ENCODE peak calls at places on chromosomes 2 and 18, in five cellular contexts. E is naive thymus-derived CD4-positive, alpha-beta T cell; C is AG10803; Y is cardiac muscle cell; G is AG04450. B is an unnamed sample.

GRCh38 chr2:224442092-224442999 is 40.4 kb upstream of the FAM124B start:
- DNase-seq in G (no peak), C (peak; percentile 8), E (no peak), Y (no peak), B (no peak)

GRCh38 chr18:43888601-43889000 is 611.3 kb upstream of the SYT4 start:
- DNase-seq in G (no peak), E (no peak), Y (no peak), C (no peak), B (no peak)

GRCh38 chr2:125386074-125386473 is 1269.9 kb upstream of the GYPC start:
- DNase-seq in E (no peak), Y (no peak), G (no peak), C (no peak), B (no peak)

GRCh38 chr2:180696005-180696404 is 284.4 kb upstream of the UBE2E3 start:
- DNase-seq in E (no peak), C (no peak), Y (no peak), G (no peak), B (no peak)

GRCh38 chr2:235492850-235493344 is 946 bp upstream of the AGAP1 start:
- DNase-seq in G (no peak), Y (no peak), C (peak; percentile 22), E (no peak), B (no peak)

GRCh38 chr18:57925706-57926105 is 118.3 kb upstream of the NEDD4L start:
- DNase-seq in Y (no peak), E (no peak), G (peak; percentile 24), C (peak; percentile 45), B (no peak)

GRCh38 chr2:24175631-24176030 is 778 bp downstream of the FAM228A start:
- DNase-seq in E (no peak), C (peak; percentile 18), Y (no peak), G (no peak), B (no peak)

GRCh38 chr2:180443896-180444295 is 436.8 kb upstream of the CWC22 start:
- DNase-seq in Y (no peak), G (no peak), E (no peak), C (peak; percentile 52), B (no peak)

GRCh38 chr2:44632931-44633689 is 271.4 kb downstream of the CAMKMT start:
- DNase-seq in G (no peak), E (no peak), C (no peak), Y (no peak), B (no peak)

DNA sequence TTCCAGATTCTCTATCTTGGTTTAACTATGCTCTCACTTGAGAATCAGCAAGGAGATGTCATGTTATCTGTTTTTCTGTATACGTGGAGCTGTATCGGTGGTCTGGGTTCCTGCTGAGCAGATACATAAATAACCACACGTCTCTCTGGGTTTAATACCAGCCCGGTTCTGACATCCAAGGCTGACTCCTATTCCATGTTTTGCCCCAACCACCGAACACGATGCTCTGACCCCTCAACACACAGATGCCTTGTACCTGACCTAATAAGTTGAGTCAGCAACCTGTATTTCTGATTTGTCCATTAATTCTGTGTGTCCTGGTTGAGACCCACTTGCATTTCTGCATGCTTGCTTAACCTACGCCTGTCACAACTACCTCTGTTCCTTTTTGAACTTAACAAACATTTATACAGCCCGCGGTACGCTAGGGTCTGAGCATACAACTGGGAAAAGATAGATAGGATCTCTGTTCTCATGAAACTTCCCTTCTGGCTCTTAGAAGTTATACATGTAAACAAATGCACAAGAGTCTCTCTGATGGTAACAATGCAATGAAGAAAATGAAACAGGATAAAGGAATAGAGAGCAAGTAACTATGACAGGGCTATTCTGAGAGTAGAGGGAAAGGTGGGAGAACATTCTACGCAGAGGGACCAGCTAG is 480.4 kb downstream of the PARD3B start:
- DNase-seq in E (no peak), Y (no peak), G (no peak), C (no peak), B (no peak)
- H3K4me3 ChIP-seq in E (no peak overlapping the region), Y (no peak overlapping the region), G (no peak overlapping the region), C (no peak overlapping the region), B (no peak overlapping the region)

GRCh38 chr2:156526950-156527636 is 90.9 kb downstream of the GPD2 start:
- DNase-seq in Y (no peak), C (no peak), E (no peak), G (no peak), B (no peak)
- H3K4me3 ChIP-seq in Y (no peak overlapping the region), C (no peak overlapping the region), E (no peak overlapping the region), G (no peak overlapping the region), B (no peak overlapping the region)

DNA sequence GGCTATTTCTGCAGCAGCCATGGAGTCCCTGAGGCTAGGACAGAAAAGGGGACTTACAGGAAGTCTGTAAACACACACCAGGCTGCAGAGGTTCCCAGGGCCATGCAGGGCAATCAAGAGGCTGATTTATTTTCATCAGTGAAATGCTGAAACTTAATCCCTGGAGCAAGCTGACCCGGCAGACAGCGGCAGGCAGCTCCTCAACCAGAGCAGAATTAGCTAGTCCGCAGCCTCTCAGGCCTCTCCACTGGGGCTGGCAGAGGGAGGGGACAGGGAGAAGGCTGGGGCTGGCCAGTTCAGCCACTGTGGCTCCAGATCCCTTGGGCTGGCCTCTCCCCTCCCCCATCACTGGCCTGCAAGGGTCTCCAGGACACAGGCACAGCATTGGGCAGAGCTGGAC is 136.3 kb downstream of the TNS1 start:
- DNase-seq in G (no peak), C (no peak), Y (peak; percentile 73), E (no peak), B (no peak)
- H3K4me3 ChIP-seq in G (no peak overlapping the region), C (no peak overlapping the region), Y (no peak overlapping the region), E (no peak overlapping the region), B (no peak overlapping the region)

GRCh38 chr18:12776821-12777471 is 74.1 kb downstream of the PSMG2 start:
- DNase-seq in E (peak; percentile 9), Y (no peak), C (no peak), G (no peak), B (no peak)
- H3K4me3 ChIP-seq in E (no peak overlapping the region), Y (no peak overlapping the region), C (peak overlapping the region; percentile 3), G (no peak overlapping the region), B (no peak overlapping the region)

DNA sequence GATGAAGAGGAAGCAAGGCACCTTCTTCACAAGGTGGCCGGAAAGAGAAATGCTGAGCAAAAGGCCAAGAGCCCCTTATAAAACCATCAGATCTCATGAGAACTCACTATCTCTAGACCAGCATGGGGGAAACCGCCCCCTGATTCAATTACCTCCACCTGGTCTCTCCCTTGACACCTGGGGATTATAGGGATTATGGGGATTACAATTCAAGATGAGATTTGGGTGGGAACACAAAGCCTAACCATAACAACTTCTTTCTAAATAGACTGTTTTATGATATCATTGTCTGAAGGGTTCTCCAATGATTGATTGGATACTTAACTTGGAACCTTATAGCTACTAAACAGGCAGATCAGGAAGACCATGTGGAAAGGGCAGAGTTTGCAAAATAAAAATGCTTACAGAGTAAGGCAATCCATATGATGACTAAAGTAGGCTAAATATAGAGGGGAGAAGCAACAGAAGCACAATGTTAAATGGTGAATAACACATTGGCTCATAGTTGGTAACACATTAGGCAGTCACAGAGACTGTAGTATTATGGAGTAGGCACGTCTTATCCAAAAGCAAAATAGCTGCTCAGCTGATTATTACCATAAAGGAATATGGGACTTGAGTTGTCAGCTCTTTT is 179.0 kb downstream of the BARD1 start:
- DNase-seq in Y (no peak), G (peak; percentile 29), C (no peak), E (no peak), B (no peak)
- H3K4me3 ChIP-seq in Y (no peak overlapping the region), G (no peak overlapping the region), C (no peak overlapping the region), E (no peak overlapping the region), B (no peak overlapping the region)

DNA sequence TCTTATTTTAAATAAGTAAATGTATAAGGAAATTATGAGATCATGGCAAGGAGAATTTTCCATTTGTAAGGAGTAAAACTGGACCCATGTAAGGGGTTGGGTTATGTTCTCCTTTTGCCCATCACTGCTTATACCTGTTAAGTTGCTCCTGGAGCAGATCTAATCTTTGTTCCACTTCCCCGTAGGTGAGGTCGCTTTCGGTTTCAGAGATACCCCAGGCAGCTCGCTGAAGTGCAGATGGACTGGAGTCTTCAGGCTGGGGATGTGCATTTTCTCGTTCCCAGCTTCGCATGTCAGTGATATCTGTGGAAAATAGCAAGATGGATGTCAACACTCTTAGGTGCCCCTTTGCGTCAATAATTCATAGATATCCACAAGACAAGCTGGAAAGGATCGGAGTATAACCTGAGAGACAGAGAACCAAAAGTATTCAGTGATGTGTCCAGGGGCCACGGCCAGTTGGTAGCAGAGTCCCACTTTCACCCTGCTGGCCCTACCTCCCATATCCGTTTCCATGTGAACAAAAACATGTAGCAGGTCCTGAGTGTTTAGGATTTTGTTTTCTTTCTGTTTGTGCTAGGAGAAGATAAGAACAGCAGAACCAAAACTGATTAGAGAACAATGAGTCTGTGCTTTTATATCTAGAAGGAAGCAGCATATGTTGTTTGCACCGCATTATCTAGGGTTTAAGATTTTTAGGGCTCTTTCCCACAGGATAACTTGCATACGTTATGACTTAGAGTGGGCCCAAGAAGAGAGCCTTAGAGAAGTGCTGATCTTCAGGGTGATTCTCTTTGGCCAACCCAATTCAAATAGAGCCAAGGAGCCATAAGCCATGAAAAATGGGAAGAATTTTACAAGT is 36.0 kb downstream of the GCA start:
- DNase-seq in G (no peak), Y (no peak), C (no peak), E (no peak), B (no peak)
- H3K4me3 ChIP-seq in G (no peak overlapping the region), Y (no peak overlapping the region), C (no peak overlapping the region), E (no peak overlapping the region), B (no peak overlapping the region)

GRCh38 chr18:33201509-33201926 is 239.0 kb downstream of the CCDC178 start:
- DNase-seq in E (no peak), Y (peak; percentile 60), C (no peak), G (no peak), B (peak; percentile 85)
- H3K4me3 ChIP-seq in E (no peak overlapping the region), Y (no peak overlapping the region), C (no peak overlapping the region), G (no peak overlapping the region), B (no peak overlapping the region)

GRCh38 chr2:98039085-98039756 is 43.5 kb upstream of the TMEM131 start:
- DNase-seq in G (no peak), C (no peak), E (no peak), Y (no peak), B (no peak)

GRCh38 chr2:98037206-98037605 is 41.5 kb upstream of the TMEM131 start:
- DNase-seq in Y (no peak), E (no peak), G (no peak), C (no peak), B (no peak)

GRCh38 chr2:98036349-98037000 is 40.7 kb upstream of the TMEM131 start:
- DNase-seq in E (no peak), C (no peak), G (no peak), Y (peak; percentile 63), B (no peak)

GRCh38 chr2:98040331-98040939 is 44.7 kb upstream of the TMEM131 start:
- DNase-seq in Y (no peak), C (no peak), G (no peak), E (no peak), B (no peak)

GRCh38 chr2:98037666-98038339 is 42.1 kb upstream of the TMEM131 start:
- DNase-seq in Y (peak; percentile 31), E (no peak), C (no peak), G (no peak), B (no peak)
- H3K4me3 ChIP-seq in Y (no peak overlapping the region), E (no peak overlapping the region), C (no peak overlapping the region), G (no peak overlapping the region), B (no peak overlapping the region)